ENCODE peak calls at places on chromosome 13, in four cellular contexts. N is fibroblast of mammary gland; U is stimulated activated CD4-positive, alpha-beta T cell treated with anti-CD3 and anti-CD28 coated beads, Interleukin-1b, Interleukin-23, amount 100 ng/mL, for 24 hours; Z is KG1. R is an unnamed sample.
A peak's percentile ranks its signal among the peaks of the same experiment; 100 is the strongest.

GRCh38 chr13:112024577-112024976 is 42.4 kb upstream of the SOX1 start:
- DNase-seq in Z (no peak), U (no peak), N (no peak), R (no peak)

GRCh38 chr13:22487932-22488331 is 692.8 kb upstream of the SGCG start:
- DNase-seq in Z (no peak), U (no peak), N (peak; percentile 34), R (no peak)

GRCh38 chr13:75402787-75403186 is 79.2 kb downstream of the TBC1D4 start:
- DNase-seq in U (no peak), Z (no peak), N (no peak), R (no peak)

GRCh38 chr13:37481005-37481857 is 117.3 kb downstream of the POSTN start:
- DNase-seq in Z (no peak), N (peak; percentile 62), U (no peak), R (no peak)

GRCh38 chr13:21676611-21677021 is 5.7 kb downstream of the FGF9 start:
- DNase-seq in Z (no peak), U (no peak), N (no peak), R (no peak)

GRCh38 chr13:52348081-52348480 is 57.9 kb downstream of the THSD1 start:
- DNase-seq in N (peak; percentile 94), U (no peak), Z (no peak), R (no peak)

GRCh38 chr13:30639671-30640070 is 22.0 kb downstream of the USPL1 start:
- DNase-seq in U (no peak), N (peak; percentile 59), Z (no peak), R (no peak)

GRCh38 chr13:96090240-96091101 is 564 bp downstream of the HS6ST3 start:
- DNase-seq in N (peak; percentile 2), U (no peak), Z (no peak), R (no peak)

GRCh38 chr13:49791214-49791752 is 1.2 kb downstream of the KPNA3 start:
- DNase-seq in N (peak; percentile 46), Z (peak; percentile 69), U (no peak), R (no peak)

GRCh38 chr13:48431987-48432615 is 19.2 kb upstream of the LPAR6 start:
- DNase-seq in N (peak; percentile 45), U (no peak), Z (no peak), R (no peak)

GRCh38 chr13:26964278-26965057 is 203.9 kb upstream of the GPR12 start:
- DNase-seq in Z (no peak), U (no peak), N (no peak), R (no peak)

GRCh38 chr13:87498681-87499080 is 172.5 kb upstream of the SLITRK5 start:
- DNase-seq in Z (no peak), U (no peak), N (no peak), R (no peak)

GRCh38 chr13:72839831-72840426 is 58.0 kb downstream of the PIBF1 start:
- DNase-seq in Z (peak; percentile 16), U (no peak), N (peak; percentile 50), R (no peak)